ENCODE peak calls at places on chromosomes 6 and 20, in nine cellular contexts. N, T, L, Y, Q, A, K, J and M are unnamed samples.

GRCh38 chr20:53253668-53254067 is 281.5 kb downstream of the TSHZ2 start:
- DNase-seq in N (no peak), K (no peak), A (no peak), T (no peak), J (no peak), L (no peak), Y (no peak), Q (no peak), M (no peak)

GRCh38 chr6:138885156-138885819 is 89.4 kb downstream of the ECT2L start:
- DNase-seq in Q (no peak), K (no peak), N (no peak), Y (no peak), J (no peak), T (no peak), L (no peak), A (no peak), M (no peak)

GRCh38 chr6:37624606-37625574 is 72.8 kb downstream of the MDGA1 start:
- DNase-seq in J (no peak), A (peak; percentile 56), N (no peak), Y (peak; percentile 54), K (peak; percentile 69), L (no peak), Q (peak; percentile 53), T (peak; percentile 79), M (no peak)

GRCh38 chr6:12069891-12070529 is 57.9 kb downstream of the HIVEP1 start:
- DNase-seq in N (no peak), K (no peak), T (no peak), J (peak; percentile 47), Y (no peak), Q (no peak), A (no peak), L (no peak), M (no peak)

GRCh38 chr6:2171728-2172127 is 73.7 kb downstream of the GMDS start:
- DNase-seq in Q (no peak), A (no peak), T (no peak), K (no peak), Y (no peak), L (no peak), J (no peak), N (no peak), M (no peak)

GRCh38 chr6:53735896-53736295 is 58.9 kb upstream of the LRRC1 start:
- DNase-seq in T (no peak), Y (no peak), L (no peak), A (no peak), K (no peak), N (no peak), J (no peak), Q (no peak), M (no peak)

GRCh38 chr6:153043719-153044118 is 41.2 kb upstream of the MTRF1L start:
- DNase-seq in K (no peak), J (no peak), T (no peak), Y (no peak), Q (no peak), A (no peak), L (no peak), N (no peak), M (no peak)

GRCh38 chr20:25637247-25637646 is 13.4 kb upstream of the NANP start:
- DNase-seq in J (no peak), Y (no peak), Q (no peak), T (no peak), K (no peak), N (no peak), A (no peak), L (no peak), M (no peak)

GRCh38 chr6:13089296-13089994 is 238.9 kb downstream of the TBC1D7 start:
- DNase-seq in Q (no peak), A (no peak), J (no peak), Y (peak; percentile 36), T (no peak), L (no peak), K (no peak), N (no peak), M (peak; percentile 15)

GRCh38 chr6:147022041-147022440 is 182.2 kb upstream of the STXBP5 start:
- DNase-seq in Y (peak; percentile 32), L (peak; percentile 48), N (no peak), Q (no peak), A (no peak), T (no peak), J (peak; percentile 6), K (no peak), M (no peak)

GRCh38 chr20:42604998-42605970 is 584.4 kb downstream of the PTPRT start:
- DNase-seq in N (no peak), L (no peak), T (no peak), K (no peak), A (no peak), Y (no peak), Q (no peak), J (no peak), M (no peak)

GRCh38 chr6:38714239-38715015 is 684 bp upstream of the DNAH8 start:
- DNase-seq in A (no peak), J (no peak), T (no peak), N (no peak), L (no peak), K (no peak), Q (no peak), Y (no peak), M (no peak)

GRCh38 chr20:38962898-38963484 is 847 bp downstream of the DHX35 start:
- DNase-seq in J (no peak), A (no peak), Q (no peak), L (no peak), T (no peak), Y (no peak), N (no peak), K (no peak), M (no peak)

GRCh38 chr20:46708172-46708860 is 1.1 kb upstream of the SLC2A10 start:
- DNase-seq in L (no peak), Y (no peak), Q (no peak), T (no peak), A (no peak), N (no peak), K (no peak), J (no peak), M (no peak)

GRCh38 chr20:40787922-40788321 is 98.9 kb upstream of the MAFB start:
- DNase-seq in Y (no peak), J (no peak), K (no peak), T (no peak), N (no peak), Q (no peak), A (no peak), L (no peak), M (no peak)

GRCh38 chr6:48744948-48745347 is 634.0 kb upstream of the PTCHD4 start:
- DNase-seq in Y (peak; percentile 8), J (peak; percentile 19), K (no peak), T (no peak), N (no peak), Q (no peak), L (peak; percentile 61), A (no peak), M (no peak)

GRCh38 chr20:53676987-53677386 is 83.3 kb upstream of the ZNF217 start:
- DNase-seq in A (no peak), Q (no peak), J (no peak), L (no peak), N (no peak), T (no peak), K (no peak), Y (no peak), M (no peak)

GRCh38 chr6:79250107-79250514 is 15.6 kb upstream of the HMGN3 start:
- DNase-seq in L (no peak), T (no peak), Y (no peak), J (no peak), K (no peak), N (no peak), Q (no peak), A (no peak), M (no peak)

GRCh38 chr20:58485326-58485725 is 29.9 kb downstream of the APCDD1L start:
- DNase-seq in N (no peak), K (no peak), T (no peak), Q (no peak), J (no peak), L (peak; percentile 10), Y (no peak), A (no peak), M (no peak)

GRCh38 chr6:141587482-141588266 is 545.1 kb upstream of the GJE1 start:
- DNase-seq in A (no peak), Q (no peak), Y (peak; percentile 65), N (no peak), L (peak; percentile 81), J (peak; percentile 79), T (no peak), K (no peak), M (peak; percentile 36)

GRCh38 chr6:160487116-160487515 is 138.9 kb downstream of the SLC22A3 start:
- DNase-seq in Q (no peak), J (no peak), A (no peak), T (no peak), K (no peak), N (no peak), L (no peak), Y (no peak), M (no peak)

GRCh38 chr6:93678841-93679454 is 259.6 kb upstream of the EPHA7 start:
- DNase-seq in K (no peak), T (no peak), L (no peak), J (no peak), Q (no peak), A (no peak), N (no peak), Y (no peak), M (no peak)

GRCh38 chr6:149716584-149716983 is 1.3 kb downstream of the LATS1 start:
- DNase-seq in Q (no peak), K (no peak), N (no peak), A (peak; percentile 8), L (peak; percentile 20), Y (peak; percentile 29), J (peak; percentile 11), T (no peak), M (no peak)

GRCh38 chr6:111173341-111173740 is 86.0 kb downstream of the SLC16A10 start:
- DNase-seq in T (no peak), L (no peak), Y (no peak), Q (no peak), A (no peak), K (no peak), J (no peak), N (no peak), M (no peak)

GRCh38 chr6:81816387-81816786 is 63.9 kb upstream of the TENT5A start:
- DNase-seq in L (no peak), Q (no peak), A (no peak), N (no peak), K (no peak), T (no peak), Y (no peak), J (no peak), M (no peak)

GRCh38 chr6:83511901-83512681 is at the start of gene PRSS35:
- DNase-seq in Y (peak; percentile 57), T (peak; percentile 32), A (no peak), K (peak; percentile 9), N (no peak), L (peak; percentile 48), J (peak; percentile 16), Q (no peak), M (no peak)

GRCh38 chr6:16698988-16699868 is 62.0 kb downstream of the ATXN1 start:
- DNase-seq in K (no peak), L (peak; percentile 62), Q (no peak), Y (no peak), A (no peak), T (no peak), J (peak; percentile 42), N (no peak), M (no peak)

GRCh38 chr6:36893976-36894932 is 8.5 kb downstream of the C6orf89 start:
- DNase-seq in K (no peak), T (no peak), A (no peak), Q (no peak), Y (no peak), J (no peak), L (no peak), N (no peak), M (no peak)

GRCh38 chr20:57205625-57206219 is 60.7 kb downstream of the BMP7 start:
- DNase-seq in A (no peak), N (no peak), Q (no peak), K (no peak), L (peak; percentile 77), Y (peak; percentile 91), T (no peak), J (peak; percentile 76), M (peak; percentile 69)

GRCh38 chr6:1987640-1988039 is 257.8 kb downstream of the GMDS start:
- DNase-seq in Q (no peak), Y (peak; percentile 5), A (no peak), J (peak; percentile 75), K (no peak), N (no peak), T (no peak), L (peak; percentile 91), M (peak; percentile 23)

GRCh38 chr6:161064915-161065314 is 73.3 kb downstream of the MAP3K4 start:
- DNase-seq in N (no peak), T (no peak), A (no peak), K (no peak), J (no peak), Q (no peak), Y (no peak), L (no peak), M (no peak)